ENCODE peak calls at places on chromosomes 7 and 10, in ten cellular contexts. R, H, O, J, U, W, Y, A, M and P are unnamed samples.

GRCh38 chr10:45374451-45375052 is 536 bp downstream of the ALOX5 start:
- DNase-seq in J (no peak), O (no peak), U (no peak), H (no peak), Y (no peak), W (peak; percentile 78), R (no peak), M (no peak), A (peak; percentile 29), P (no peak)

GRCh38 chr7:30450983-30451497 is 27.5 kb downstream of the NOD1 start:
- DNase-seq in U (no peak), Y (no peak), M (no peak), J (no peak), O (no peak), H (no peak), W (no peak), A (no peak), R (no peak), P (no peak)

GRCh38 chr10:70462349-70462984 is 16.1 kb upstream of the PALD1 start:
- DNase-seq in U (no peak), M (peak; percentile 40), J (peak; percentile 59), W (peak; percentile 90), R (no peak), H (no peak), O (peak; percentile 92), Y (no peak), A (no peak), P (no peak)

GRCh38 chr7:28804990-28805389 is 153.1 kb downstream of the TRIL start:
- DNase-seq in H (no peak), Y (peak; percentile 39), A (no peak), O (no peak), R (no peak), J (no peak), U (peak; percentile 59), W (no peak), M (no peak), P (peak; percentile 82)

GRCh38 chr7:112067205-112067604 is 139.0 kb downstream of the DOCK4 start:
- DNase-seq in Y (no peak), O (no peak), U (no peak), H (no peak), R (no peak), J (no peak), A (no peak), W (no peak), M (no peak), P (no peak)

GRCh38 chr10:88952647-88953111 is at the start of gene ACTA2:
- DNase-seq in J (peak; percentile 64), H (no peak), R (no peak), M (peak; percentile 73), A (no peak), O (no peak), Y (no peak), U (peak; percentile 63), W (peak; percentile 87), P (no peak)

GRCh38 chr10:17216217-17216900 is 11.7 kb upstream of the VIM start:
- DNase-seq in M (peak; percentile 90), J (no peak), H (no peak), U (peak; percentile 95), Y (peak; percentile 99), A (peak; percentile 83), W (no peak), O (no peak), R (no peak), P (peak; percentile 94)

GRCh38 chr7:69219381-69219780 is 378.9 kb upstream of the AUTS2 start:
- DNase-seq in W (no peak), R (no peak), U (no peak), J (no peak), O (no peak), Y (no peak), A (no peak), M (no peak), H (no peak), P (no peak)

GRCh38 chr7:81280531-81280930 is 361.7 kb upstream of the SEMA3C start:
- DNase-seq in U (no peak), M (no peak), J (no peak), H (no peak), O (no peak), R (no peak), A (no peak), W (no peak), Y (no peak), P (no peak)

GRCh38 chr7:139482122-139482521 is 1.4 kb downstream of the KLRG2 start:
- DNase-seq in W (no peak), H (no peak), O (no peak), Y (no peak), R (no peak), J (no peak), U (no peak), M (no peak), A (no peak), P (no peak)
- H3K4me3 ChIP-seq in W (no peak overlapping the region), H (no peak overlapping the region), O (no peak overlapping the region), Y (no peak overlapping the region), R (no peak overlapping the region), J (no peak overlapping the region), U (no peak overlapping the region), M (no peak overlapping the region), A (no peak overlapping the region), P (no peak overlapping the region)

DNA sequence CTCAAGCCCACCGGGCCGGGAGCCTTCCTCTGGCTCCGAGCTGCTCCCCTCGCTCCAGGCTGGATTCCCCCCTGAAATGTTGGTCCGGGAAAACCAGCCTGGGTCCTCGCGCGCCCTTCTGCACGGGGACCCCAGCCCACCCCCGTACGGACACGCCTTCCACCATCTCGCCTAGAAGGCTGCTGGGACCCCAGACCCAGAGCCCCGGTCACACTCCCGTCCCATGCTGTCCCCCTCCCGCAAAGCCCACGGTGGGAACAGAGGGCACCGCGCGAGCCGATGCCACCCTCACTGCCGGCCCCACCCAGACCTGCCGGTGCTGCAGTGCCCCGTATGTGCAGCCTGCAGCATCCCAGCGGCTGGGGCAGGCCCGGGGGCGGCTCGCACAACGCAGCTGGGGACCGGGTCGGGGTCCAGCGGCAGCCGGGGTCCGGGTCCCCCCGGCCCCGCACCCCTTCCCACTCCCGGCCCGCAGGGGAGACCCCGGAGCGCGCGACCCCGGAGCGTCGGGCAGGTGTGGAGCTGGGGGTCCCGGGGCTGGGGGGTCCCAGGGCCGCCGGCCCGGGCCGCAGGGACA is 871 bp downstream of the SPOCK2 start:
- DNase-seq in M (no peak), O (peak; percentile 58), W (peak; percentile 79), H (peak; percentile 33), U (no peak), J (no peak), A (no peak), Y (no peak), R (peak; percentile 54), P (no peak)
- H3K4me3 ChIP-seq in M (peak overlapping the region; percentile 69), O (peak overlapping the region; percentile 60), W (peak overlapping the region; percentile 12), H (peak overlapping the region; percentile 16), U (no peak overlapping the region), J (peak overlapping the region; percentile 9), A (peak overlapping the region; percentile 46), Y (no peak overlapping the region), R (peak overlapping the region; percentile 98), P (peak overlapping the region; percentile 38)

DNA sequence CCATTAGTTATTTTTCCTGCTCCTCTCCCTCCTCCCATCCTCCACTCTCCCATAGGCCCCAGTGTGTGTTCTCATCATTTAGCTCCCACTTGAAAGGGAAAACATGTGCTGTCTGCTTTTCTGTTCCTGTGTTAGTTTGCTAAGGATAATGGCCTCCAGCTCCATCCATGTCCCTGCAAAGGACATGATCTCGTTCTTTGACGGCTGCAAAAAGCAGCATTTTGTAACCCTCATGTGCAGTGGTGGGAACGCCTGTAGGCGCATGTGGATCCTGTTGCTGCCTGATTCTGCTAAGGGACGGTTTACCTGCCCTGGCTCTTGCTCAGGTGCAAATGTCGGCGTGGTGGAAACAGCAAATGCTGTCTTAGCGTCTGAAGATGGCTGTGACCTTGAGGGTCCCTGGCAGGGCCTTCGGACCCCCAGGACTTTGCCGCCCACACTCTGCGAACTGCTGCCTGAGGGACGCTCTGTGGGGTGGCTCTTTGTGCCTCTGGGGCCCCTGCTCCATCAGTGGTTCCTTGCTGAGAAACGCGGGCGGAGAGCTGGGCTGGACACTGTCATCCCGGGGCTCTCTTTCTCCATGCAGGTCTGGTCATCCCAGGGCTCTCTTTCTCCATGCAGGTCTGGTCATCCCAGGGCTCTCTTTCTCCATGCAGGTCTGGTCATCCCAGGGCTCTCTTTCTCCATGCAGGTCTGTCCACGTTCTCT is 5.5 kb upstream of the MTG1 start:
- DNase-seq in H (no peak), Y (no peak), R (no peak), W (peak; percentile 52), A (peak; percentile 79), J (no peak), M (no peak), U (no peak), O (no peak), P (no peak)
- H3K4me3 ChIP-seq in H (no peak overlapping the region), Y (no peak overlapping the region), R (peak overlapping the region; percentile 58), W (no peak overlapping the region), A (peak overlapping the region; percentile 82), J (no peak overlapping the region), M (no peak overlapping the region), U (no peak overlapping the region), O (no peak overlapping the region), P (no peak overlapping the region)

GRCh38 chr10:69351589-69351988 is 65.1 kb downstream of the TACR2 start:
- DNase-seq in O (no peak), A (no peak), R (no peak), M (no peak), Y (no peak), W (no peak), J (no peak), U (no peak), H (no peak), P (no peak)

GRCh38 chr10:69346776-69347175 is 68.5 kb downstream of the HK1 start:
- DNase-seq in R (no peak), W (no peak), A (no peak), O (no peak), U (no peak), Y (no peak), J (no peak), M (no peak), H (no peak), P (no peak)

GRCh38 chr10:69349542-69349888 is 67.2 kb downstream of the TACR2 start:
- DNase-seq in U (no peak), O (no peak), M (no peak), H (no peak), J (no peak), Y (no peak), W (no peak), A (no peak), R (no peak), P (no peak)

GRCh38 chr10:69345890-69346474 is 67.7 kb downstream of the HK1 start:
- DNase-seq in M (no peak), R (no peak), J (peak; percentile 34), A (no peak), H (no peak), Y (no peak), U (no peak), W (no peak), O (no peak), P (no peak)

DNA sequence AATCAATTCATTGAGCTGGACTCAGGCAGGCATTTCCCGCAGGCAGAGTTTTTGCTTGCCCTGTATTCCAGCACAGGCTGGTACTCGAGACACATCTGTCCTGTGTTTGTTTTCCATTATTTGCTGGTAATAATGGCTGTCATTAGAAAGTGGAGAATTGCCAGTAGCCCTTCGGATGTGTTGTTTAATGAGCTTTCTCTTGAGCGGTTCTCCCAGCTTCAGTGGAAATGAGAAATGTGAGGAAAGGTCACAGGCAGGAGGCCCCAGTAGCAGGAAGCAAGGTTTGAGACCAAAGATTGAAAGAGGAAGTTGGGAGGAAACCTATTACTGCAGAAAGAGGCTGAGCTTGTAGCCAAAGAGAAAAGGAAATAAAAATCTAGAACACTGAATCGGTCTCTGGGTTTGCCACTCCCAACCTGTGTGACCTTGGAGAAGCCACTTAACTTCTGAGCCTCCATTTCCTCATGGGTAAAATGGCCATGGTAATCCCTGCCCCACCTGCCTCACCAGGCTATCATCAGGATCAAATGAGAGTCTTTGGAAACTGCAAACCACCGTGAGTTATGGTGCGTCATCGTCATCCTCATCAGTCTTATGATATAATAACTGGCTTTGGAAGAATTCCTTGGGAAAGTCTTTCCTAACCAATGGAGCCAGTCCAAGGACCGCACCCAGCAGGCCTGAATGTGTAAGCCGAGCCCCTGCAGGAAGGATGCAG is 67.7 kb downstream of the TACR2 start:
- DNase-seq in M (peak; percentile 90), A (peak; percentile 22), W (no peak), J (peak; percentile 64), Y (peak; percentile 82), U (peak; percentile 65), H (no peak), O (peak; percentile 74), R (no peak), P (peak; percentile 64)
- H3K4me3 ChIP-seq in M (peak overlapping the region; percentile 49), A (no peak overlapping the region), W (no peak overlapping the region), J (no peak overlapping the region), Y (no peak overlapping the region), U (no peak overlapping the region), H (no peak overlapping the region), O (no peak overlapping the region), R (no peak overlapping the region), P (no peak overlapping the region)